ENCODE peak calls at places on chromosomes 7 and 10, in eight cellular contexts. B is HS-5, K is AG09309, J is left ventricle myocardium superior, I is colonic mucosa, R is hippocampal formation, S is NCI-H1092 treated with DMSO at 0.1 percent for 48 hours, Z is cardiac fibroblast. M is an unnamed sample.

GRCh38 chr10:12539350-12540164 is 190.2 kb downstream of the CAMK1D start:
- DNase-seq in K (no peak), R (no peak), B (no peak), J (no peak), I (no peak), Z (no peak), S (peak), M (no peak)

GRCh38 chr10:43680035-43680434 is 31.4 kb upstream of the ZNF32 start:
- DNase-seq in J (no peak), I (no peak), B (no peak), K (no peak), S (no peak), Z (peak), R (no peak), M (no peak)

GRCh38 chr10:67837519-67838314 is at the start of gene DNAJC12:
- DNase-seq in I (no peak), S (peak), R (no peak), K (no peak), B (no peak), Z (peak), J (no peak), M (no peak)

GRCh38 chr10:131949041-131949862 is 32.5 kb downstream of the BNIP3 start:
- DNase-seq in K (no peak), R (no peak), B (no peak), S (no peak), Z (no peak), J (no peak), I (no peak), M (no peak)

GRCh38 chr7:155405399-155406318 is 52.3 kb upstream of the EN2 start:
- DNase-seq in S (peak), I (no peak), B (no peak), R (no peak), J (no peak), Z (no peak), K (no peak), M (peak)

GRCh38 chr7:24910551-24911212 is 69.3 kb downstream of the OSBPL3 start:
- DNase-seq in B (no peak), S (no peak), I (no peak), J (no peak), K (no peak), R (no peak), Z (no peak), M (no peak)

GRCh38 chr7:133912916-133913697 is 214.0 kb upstream of the LRGUK start:
- DNase-seq in J (no peak), S (no peak), Z (peak), R (no peak), K (no peak), B (peak), I (no peak), M (no peak)

GRCh38 chr10:115051216-115051615 is 41.9 kb upstream of the ATRNL1 start:
- DNase-seq in I (no peak), Z (no peak), K (no peak), B (no peak), R (no peak), S (no peak), J (no peak), M (no peak)

GRCh38 chr10:94683214-94684054 is at the start of gene CYP2C18:
- DNase-seq in S (no peak), J (no peak), Z (no peak), K (no peak), B (no peak), I (no peak), R (no peak), M (no peak)

GRCh38 chr10:93742633-93743349 is 14.9 kb upstream of the LGI1 start:
- DNase-seq in J (no peak), B (no peak), K (no peak), S (no peak), I (no peak), Z (peak), R (no peak), M (no peak)

GRCh38 chr7:27173412-27174076 is 576 bp downstream of the HOXA10 start:
- DNase-seq in J (no peak), Z (no peak), K (no peak), I (no peak), R (no peak), B (no peak), S (no peak), M (no peak)

GRCh38 chr7:26356929-26357792 is 65.5 kb downstream of the SNX10 start:
- DNase-seq in Z (no peak), S (no peak), R (no peak), J (no peak), B (no peak), K (no peak), I (no peak), M (no peak)

GRCh38 chr10:43961523-43962345 is 313.1 kb upstream of the ZNF32 start:
- DNase-seq in I (no peak), S (no peak), K (no peak), B (no peak), R (no peak), J (no peak), Z (peak), M (no peak)

GRCh38 chr7:134246347-134246746 is 70.4 kb downstream of the SLC35B4 start:
- DNase-seq in S (no peak), I (no peak), J (no peak), R (no peak), K (no peak), Z (no peak), B (no peak), M (no peak)

GRCh38 chr7:69553190-69553589 is 45.1 kb upstream of the AUTS2 start:
- DNase-seq in I (no peak), Z (no peak), S (no peak), J (no peak), K (no peak), R (no peak), B (no peak), M (no peak)

GRCh38 chr7:117097860-117098259 is 144.6 kb downstream of the ST7 start:
- DNase-seq in I (no peak), K (no peak), J (no peak), R (no peak), Z (no peak), B (no peak), S (no peak), M (no peak)

GRCh38 chr10:27344568-27345454 is 104.2 kb upstream of the ACBD5 start:
- DNase-seq in R (no peak), B (no peak), K (no peak), I (no peak), S (no peak), J (no peak), Z (no peak), M (no peak)

GRCh38 chr7:74371381-74372059 is 82.2 kb upstream of the GTF2IRD1 start:
- DNase-seq in J (no peak), S (no peak), K (no peak), Z (no peak), R (peak), I (peak), B (no peak), M (peak)

GRCh38 chr10:132137111-132138072 is 49.4 kb upstream of the DPYSL4 start:
- DNase-seq in J (peak), B (no peak), I (no peak), Z (no peak), R (no peak), S (no peak), K (no peak), M (no peak)

GRCh38 chr7:80284848-80285247 is 150.2 kb downstream of the GNAI1 start:
- DNase-seq in K (peak), B (no peak), I (no peak), Z (peak), S (no peak), R (no peak), J (no peak), M (no peak)